ENCODE peak calls at places on chromosomes 6 and 20, in ten cellular contexts. B is upper lobe of right lung, P is AG09319, K is heart left ventricle, V is omental fat pad, R is stomach, F is bronchial epithelial cell, Y is B cell, X is fibroblast of lung, M is HL-60. E is an unnamed sample.

GRCh38 chr6:89530982-89531381 is 98.0 kb downstream of the ANKRD6 start:
- DNase-seq in B (no peak), P (no peak), K (peak), V (no peak), R (no peak), F (no peak), Y (no peak), X (no peak), M (no peak), E (no peak)

GRCh38 chr6:80469977-80470376 is 363.5 kb downstream of the BCKDHB start:
- DNase-seq in B (no peak), P (no peak), K (peak), V (no peak), R (no peak), F (no peak), Y (no peak), X (no peak), M (no peak), E (no peak)

GRCh38 chr6:140319209-140319608 is 944.8 kb upstream of the CITED2 start:
- DNase-seq in B (no peak), P (peak), K (no peak), V (no peak), R (no peak), F (no peak), Y (peak), X (peak), M (no peak), E (no peak)

GRCh38 chr6:36911946-36912555 is 26.3 kb downstream of the C6orf89 start:
- DNase-seq in B (no peak), P (no peak), K (no peak), V (no peak), R (no peak), F (no peak), Y (peak), X (no peak), M (no peak), E (no peak)

GRCh38 chr6:35751594-35751993 is 14.8 kb downstream of the ARMC12 start:
- DNase-seq in B (no peak), P (no peak), K (no peak), V (no peak), R (no peak), F (no peak), Y (no peak), X (no peak), M (no peak), E (no peak)

GRCh38 chr6:130406935-130407532 is 41.2 kb downstream of the TMEM200A start:
- DNase-seq in B (no peak), P (no peak), K (no peak), V (no peak), R (no peak), F (no peak), Y (no peak), X (no peak), M (no peak), E (no peak)

GRCh38 chr20:35866446-35867202 is 87.7 kb downstream of the SCAND1 start:
- DNase-seq in B (no peak), P (no peak), K (no peak), V (no peak), R (no peak), F (no peak), Y (no peak), X (peak), M (no peak), E (no peak)

GRCh38 chr6:105624055-105624454 is 221.2 kb upstream of the PREP start:
- DNase-seq in B (no peak), P (no peak), K (no peak), V (no peak), R (no peak), F (no peak), Y (no peak), X (no peak), M (no peak), E (no peak)

GRCh38 chr6:141105481-141105880 is 1027.2 kb upstream of the GJE1 start:
- DNase-seq in B (no peak), P (peak), K (no peak), V (no peak), R (no peak), F (no peak), Y (no peak), X (peak), M (no peak), E (no peak)

GRCh38 chr20:59525500-59526241 is 78.7 kb upstream of the PHACTR3 start:
- DNase-seq in B (peak), P (no peak), K (peak), V (no peak), R (peak), F (no peak), Y (peak), X (peak), M (peak), E (peak)

GRCh38 chr6:138455746-138456392 is 43.4 kb downstream of the NHSL1 start:
- DNase-seq in B (no peak), P (no peak), K (no peak), V (no peak), R (no peak), F (peak), Y (peak), X (peak), M (no peak), E (peak)

GRCh38 chr20:58130574-58130973 is 97.9 kb downstream of the ANKRD60 start:
- DNase-seq in B (peak), P (no peak), K (no peak), V (no peak), R (no peak), F (no peak), Y (no peak), X (peak), M (no peak), E (no peak)

GRCh38 chr6:4358414-4359107 is 223.2 kb upstream of the ECI2 start:
- DNase-seq in B (peak), P (peak), K (peak), V (peak), R (peak), F (peak), Y (no peak), X (peak), M (peak), E (peak)

GRCh38 chr6:38527371-38527770 is 112.4 kb downstream of the BTBD9 start:
- DNase-seq in B (no peak), P (no peak), K (no peak), V (no peak), R (no peak), F (no peak), Y (no peak), X (no peak), M (no peak), E (no peak)

GRCh38 chr6:168655462-168656152 is 214.6 kb downstream of the SMOC2 start:
- DNase-seq in B (no peak), P (no peak), K (no peak), V (no peak), R (no peak), F (no peak), Y (no peak), X (no peak), M (no peak), E (no peak)

GRCh38 chr20:64084209-64085152 is at the start of gene LKAAEAR1:
- DNase-seq in B (no peak), P (no peak), K (no peak), V (no peak), R (no peak), F (no peak), Y (peak), X (no peak), M (no peak), E (no peak)

DNA sequence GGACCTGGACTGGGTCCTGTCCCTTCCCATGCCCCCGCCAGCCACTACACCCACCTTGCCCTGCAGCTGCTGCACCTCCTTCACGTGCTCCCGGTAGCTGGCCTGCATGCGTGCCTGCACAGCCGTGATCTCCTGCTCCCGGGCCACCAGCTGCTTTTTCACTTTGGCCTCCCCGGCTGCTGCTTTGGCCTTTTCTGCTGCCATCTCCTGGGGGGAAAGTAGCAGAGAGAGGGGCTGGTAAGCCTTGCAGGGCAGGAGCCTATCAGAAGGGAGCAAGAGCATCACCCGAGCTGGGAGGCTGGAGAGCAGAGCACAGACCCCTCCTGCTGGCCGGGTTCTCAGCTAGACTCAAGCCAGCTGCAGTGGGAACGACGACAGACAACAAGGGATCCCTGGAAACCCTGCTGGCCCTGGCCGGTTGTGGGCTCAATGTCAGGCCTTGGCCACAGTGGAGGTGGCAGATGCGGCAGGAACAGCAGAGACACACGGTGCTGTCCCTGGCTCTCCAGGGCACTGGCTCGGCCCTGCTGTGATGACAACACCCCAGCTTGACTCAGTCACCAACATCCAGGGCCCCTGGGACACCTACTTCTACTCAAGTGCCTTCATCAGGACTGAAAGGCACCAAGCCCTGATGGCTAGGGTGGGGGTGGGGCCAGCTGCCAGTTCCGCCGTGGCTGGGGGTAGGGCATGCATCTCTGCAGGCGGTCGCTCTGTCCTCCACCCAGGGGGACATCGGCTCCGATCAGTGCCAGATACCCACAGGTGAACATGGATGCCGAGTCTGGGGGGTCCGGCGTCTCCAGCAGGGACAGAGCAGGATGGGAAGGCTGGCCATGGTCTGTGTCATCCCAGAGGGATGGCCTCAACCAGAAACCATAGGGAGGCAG is 45.3 kb downstream of the RRBP1 start:
- DNase-seq in B (no peak), P (no peak), K (peak), V (no peak), R (no peak), F (no peak), Y (no peak), X (no peak), M (no peak), E (no peak)
- TF ChIP-seq CTCF in B (no peak), P (peak), K (no peak), V (no peak), R (no peak), F (no peak), Y (no peak), X (peak), M (no peak), E (no peak)

DNA sequence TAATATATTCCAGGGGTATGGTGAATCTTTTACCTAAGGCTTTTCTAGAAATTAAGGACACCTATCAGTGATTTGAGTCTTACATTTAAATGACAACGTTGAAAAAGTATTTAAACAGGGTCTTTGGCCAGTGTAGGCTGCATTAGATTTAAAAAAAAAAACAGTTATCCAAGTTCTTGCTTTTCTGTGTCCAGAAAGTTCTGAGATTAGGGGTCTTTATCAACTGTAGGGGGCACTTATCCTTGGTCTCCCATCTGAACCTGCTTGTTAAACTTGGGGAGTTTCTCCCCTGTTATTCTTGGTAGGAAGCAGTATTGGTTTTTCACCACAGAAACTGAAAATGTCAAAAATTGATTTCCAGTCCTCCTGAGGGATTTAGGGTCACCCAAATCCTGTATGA is 155.9 kb upstream of the ZNF217 start:
- DNase-seq in B (no peak), P (no peak), K (no peak), V (no peak), R (no peak), F (no peak), Y (no peak), X (no peak), M (no peak), E (no peak)
- TF ChIP-seq CTCF in B (no peak), P (no peak), K (no peak), V (no peak), R (no peak), F (no peak), Y (no peak), X (no peak), M (no peak), E (no peak)

DNA sequence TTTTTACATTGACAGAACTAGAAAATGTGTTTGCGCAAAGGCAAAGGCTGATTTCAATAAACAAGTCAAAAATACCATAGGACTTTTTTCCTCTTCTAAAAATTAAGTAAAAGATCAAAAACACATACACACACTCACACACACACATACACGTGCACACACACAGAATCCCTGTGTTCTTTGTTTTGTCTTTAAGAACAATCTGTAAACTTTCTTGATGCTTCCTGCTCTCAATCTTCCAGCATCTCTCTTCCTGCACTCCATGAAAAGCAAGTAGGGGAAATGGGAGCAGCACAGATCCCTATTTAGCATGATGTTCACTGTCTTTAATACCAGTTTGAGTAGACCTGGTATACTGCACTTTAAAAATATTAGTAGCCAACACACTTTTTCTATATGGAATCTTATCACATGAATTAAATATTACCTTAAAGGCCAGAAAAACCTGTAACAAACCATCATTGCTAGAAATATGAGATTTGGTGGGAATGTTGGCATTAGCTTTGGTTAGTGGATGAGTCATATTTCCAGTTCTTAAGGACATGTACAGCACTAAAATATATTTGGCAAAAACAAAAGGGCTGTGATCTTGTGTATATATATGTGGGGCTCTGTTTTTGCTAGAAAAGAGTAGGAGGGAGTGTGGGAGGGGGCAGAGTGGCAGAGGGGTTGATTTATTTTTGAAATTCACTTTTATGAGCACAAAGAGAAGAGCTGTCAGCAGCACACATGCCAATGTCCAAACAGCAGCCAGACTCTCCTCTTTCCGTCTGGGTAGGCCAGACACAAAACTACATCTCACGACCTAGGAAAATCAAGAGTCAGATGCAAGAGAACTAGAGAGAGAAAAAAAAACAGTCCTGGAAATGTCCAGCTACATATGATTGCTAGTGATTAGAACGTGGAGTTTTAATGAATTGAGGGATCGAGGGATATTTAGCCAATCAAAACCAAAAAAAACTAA is 4.6 kb downstream of the PTPRK start:
- DNase-seq in B (no peak), P (no peak), K (no peak), V (no peak), R (no peak), F (peak), Y (no peak), X (peak), M (no peak), E (peak)
- TF ChIP-seq CTCF in B (no peak), P (no peak), K (no peak), V (no peak), R (no peak), F (no peak), Y (no peak), X (no peak), M (no peak), E (no peak)

DNA sequence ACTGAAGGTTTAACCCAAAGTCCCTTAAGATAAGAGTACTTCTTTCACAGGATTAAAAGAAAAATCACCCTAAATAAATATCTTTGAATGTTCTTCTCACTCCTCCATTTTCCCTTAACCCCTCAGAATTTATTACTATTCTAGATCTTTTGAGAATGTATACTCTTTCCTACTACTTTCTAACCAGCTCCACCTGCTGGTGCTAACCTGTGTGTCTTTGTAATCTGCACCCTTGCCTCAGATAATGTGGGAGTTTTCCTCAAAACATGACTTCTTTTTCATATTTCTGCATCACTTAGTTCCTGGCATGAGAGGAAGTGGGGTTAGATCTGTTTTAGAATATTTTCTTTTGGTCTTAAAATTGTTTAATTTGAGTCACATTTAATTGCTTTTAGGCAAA is 394.2 kb downstream of the BMP2 start:
- DNase-seq in B (no peak), P (no peak), K (no peak), V (no peak), R (no peak), F (peak), Y (no peak), X (peak), M (no peak), E (peak)
- TF ChIP-seq CTCF in B (peak), P (peak), K (peak), V (no peak), R (no peak), F (peak), Y (no peak), X (peak), M (no peak), E (peak)

GRCh38 chr6:113854531-113855499 is 2.3 kb upstream of the MARCKS start:
- DNase-seq in B (peak), P (peak), K (peak), V (no peak), R (peak), F (no peak), Y (peak), X (peak), M (no peak), E (no peak)
- TF ChIP-seq CTCF in B (no peak), P (peak), K (no peak), V (no peak), R (no peak), F (peak), Y (no peak), X (peak), M (no peak), E (no peak)

DNA sequence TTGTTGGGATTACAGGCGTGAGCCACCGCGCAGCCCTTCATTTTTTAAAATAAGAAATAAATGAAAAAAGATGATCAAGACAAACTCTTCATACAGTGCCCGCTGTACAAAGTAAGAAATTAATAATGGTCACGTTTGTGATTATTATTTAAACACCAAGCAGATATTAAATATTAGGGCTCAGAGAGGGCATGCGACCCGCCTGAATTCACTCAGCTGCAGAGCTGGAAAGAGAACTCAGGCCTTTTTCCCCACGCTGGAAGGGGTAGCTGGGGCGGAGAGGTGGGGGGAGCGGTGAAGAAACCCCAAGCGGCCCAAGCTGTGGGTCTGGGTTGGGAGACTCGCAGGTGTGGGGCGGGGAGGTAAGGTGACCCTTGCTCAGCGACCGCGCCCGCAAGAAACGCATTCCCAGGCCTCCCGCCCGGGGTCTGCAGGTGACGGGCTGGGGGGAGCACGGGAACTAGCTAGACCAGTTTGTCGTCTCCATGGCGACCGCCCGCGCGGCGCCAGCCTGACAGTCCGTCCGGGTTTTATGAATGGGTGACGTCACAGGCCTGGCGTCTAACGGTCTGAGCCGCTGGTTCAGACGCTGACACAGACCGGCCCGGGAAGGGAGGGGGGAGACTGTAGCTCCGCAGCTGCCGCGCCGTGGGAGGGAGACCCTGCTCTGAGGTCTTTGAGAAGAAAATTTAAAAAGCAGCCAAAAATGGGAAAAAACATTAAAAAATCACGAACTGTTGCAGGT is 1.1 kb upstream of the ID1 start:
- DNase-seq in B (peak), P (peak), K (peak), V (peak), R (peak), F (peak), Y (peak), X (peak), M (peak), E (peak)
- TF ChIP-seq CTCF in B (no peak), P (no peak), K (no peak), V (no peak), R (no peak), F (no peak), Y (no peak), X (no peak), M (no peak), E (no peak)

E was measured in MCF 10A.